ENCODE peak calls at places on chromosomes 1 and 21, in five cellular contexts. X is K562, V is HepG2, P is GM12878, Q is SK-N-SH. C is an unnamed sample.

GRCh38 chr1:158932171-158932570 is 819 bp downstream of the PYHIN1 start:
- DNase-seq in Q (no peak), X (no peak), V (no peak), P (no peak), C (no peak)

GRCh38 chr1:218382261-218382660 is 37.1 kb downstream of the TGFB2 start:
- DNase-seq in X (no peak), V (no peak), P (no peak), Q (no peak), C (no peak)

GRCh38 chr1:52877554-52877953 is 35.0 kb downstream of the ZYG11A start:
- DNase-seq in V (no peak), P (no peak), X (no peak), Q (no peak), C (no peak)

GRCh38 chr1:99680258-99680657 is 34.3 kb downstream of the PALMD start:
- DNase-seq in Q (no peak), P (no peak), X (no peak), V (no peak), C (no peak)

GRCh38 chr1:175287377-175287776 is 94.8 kb upstream of the KIAA0040 start:
- DNase-seq in X (no peak), P (peak), V (no peak), Q (no peak), C (no peak)

GRCh38 chr1:186498695-186499389 is 37.9 kb upstream of the PDC start:
- DNase-seq in Q (no peak), P (no peak), V (no peak), X (no peak), C (no peak)

GRCh38 chr1:205423814-205424399 is 2.1 kb upstream of the LEMD1 start:
- DNase-seq in X (no peak), Q (no peak), V (no peak), P (no peak), C (no peak)

GRCh38 chr21:36926989-36927695 is 39.3 kb downstream of the HLCS start:
- DNase-seq in V (no peak), Q (no peak), P (no peak), X (no peak), C (no peak)

GRCh38 chr1:54810144-54810942 is 9.2 kb upstream of the TTC22 start:
- DNase-seq in X (peak), P (no peak), V (peak), Q (peak), C (peak)

GRCh38 chr1:21594935-21595897 is 73.9 kb downstream of the RAP1GAP start:
- DNase-seq in P (no peak), V (peak), Q (peak), X (peak), C (peak)

GRCh38 chr1:24992124-24992760 is 62.2 kb upstream of the RUNX3 start:
- DNase-seq in Q (no peak), V (no peak), P (no peak), X (no peak), C (no peak)

GRCh38 chr1:162388615-162389014 is 7.1 kb downstream of the C1orf226 start:
- DNase-seq in Q (no peak), X (no peak), V (no peak), P (no peak), C (no peak)

GRCh38 chr21:33674226-33674625 is 31.9 kb downstream of the ITSN1 start:
- DNase-seq in X (no peak), P (no peak), V (no peak), Q (no peak), C (no peak)
- TF ChIP-seq ZBTB33 in X (no peak), P (no peak), V (no peak), Q (no peak), C (no peak)

DNA sequence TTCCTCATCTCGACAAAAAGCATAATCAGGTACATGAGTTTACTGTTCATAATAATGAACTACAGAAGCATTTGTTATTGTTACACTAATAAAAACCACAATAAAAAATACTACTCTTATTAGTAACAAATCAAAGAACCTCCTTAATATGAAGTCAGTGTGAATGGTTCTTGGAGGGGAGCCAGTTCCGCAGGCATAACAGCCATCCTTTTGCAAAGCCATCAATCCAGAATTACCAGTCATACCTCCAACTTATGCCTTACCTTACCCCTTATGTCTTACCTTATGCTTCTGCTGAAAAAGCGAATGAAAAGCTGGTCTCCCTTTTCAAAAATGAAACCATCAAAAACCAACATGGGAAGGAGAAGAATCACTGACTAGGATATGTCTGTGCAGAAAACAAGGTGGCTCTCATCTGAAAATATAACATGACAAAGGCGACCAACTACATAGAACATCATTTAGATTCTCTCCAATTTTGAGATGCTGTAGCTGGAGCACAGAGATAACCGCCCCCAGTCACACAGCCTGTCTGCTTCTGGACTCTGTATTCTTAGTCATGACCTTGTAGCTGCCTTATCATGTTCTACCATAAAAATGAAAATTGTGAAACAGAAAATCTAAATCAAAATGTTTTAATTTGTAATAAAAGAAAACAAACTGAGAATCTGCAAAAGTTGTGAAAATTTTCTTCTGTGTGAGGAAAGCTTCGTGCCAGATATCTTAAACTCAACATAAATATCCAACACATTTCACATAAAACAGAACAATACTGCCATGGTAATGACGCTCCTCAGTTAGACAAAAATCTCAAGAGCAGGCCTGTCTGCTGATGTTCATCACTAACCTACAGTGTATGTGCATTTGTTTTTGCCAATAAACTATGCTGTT is 438.2 kb downstream of the SMYD3 start:
- DNase-seq in X (peak), Q (no peak), V (no peak), P (no peak), C (no peak)
- TF ChIP-seq ZBTB33 in X (no peak), Q (no peak), V (no peak), P (no peak), C (no peak)

DNA sequence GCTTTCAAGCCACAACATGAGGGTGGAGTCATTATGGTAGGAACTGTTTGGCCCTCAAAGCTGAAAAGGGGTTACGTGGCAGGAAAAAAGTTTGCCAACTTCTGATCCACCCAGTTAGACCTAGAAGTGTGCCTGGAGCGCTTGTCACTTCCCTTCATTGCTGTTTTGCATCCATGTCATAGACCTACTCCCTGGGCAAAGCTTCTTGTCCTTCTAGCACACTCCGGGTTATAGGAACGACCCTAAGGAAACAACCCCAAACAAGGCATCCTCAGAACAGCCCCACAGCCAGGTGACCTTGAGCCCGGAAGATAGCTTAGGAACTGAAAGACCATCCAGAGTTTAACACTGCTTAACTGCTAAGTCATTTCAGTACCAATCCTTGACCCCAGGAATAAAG is 85.7 kb downstream of the C1orf94 start:
- DNase-seq in V (no peak), P (no peak), X (no peak), Q (no peak), C (no peak)
- TF ChIP-seq ZBTB33 in V (no peak), P (no peak), X (no peak), Q (no peak), C (no peak)

GRCh38 chr1:118340928-118341905 is 156.2 kb upstream of the SPAG17 start:
- DNase-seq in Q (no peak), V (no peak), P (no peak), X (no peak), C (no peak)

GRCh38 chr1:118339431-118340146 is 154.6 kb upstream of the SPAG17 start:
- DNase-seq in V (no peak), Q (no peak), X (no peak), P (no peak), C (no peak)

GRCh38 chr1:118335372-118335771 is 150.3 kb upstream of the SPAG17 start:
- DNase-seq in V (no peak), P (peak), X (no peak), Q (no peak), C (no peak)

GRCh38 chr1:118337346-118337745 is 152.3 kb upstream of the SPAG17 start:
- DNase-seq in Q (no peak), X (no peak), P (no peak), V (no peak), C (no peak)

DNA sequence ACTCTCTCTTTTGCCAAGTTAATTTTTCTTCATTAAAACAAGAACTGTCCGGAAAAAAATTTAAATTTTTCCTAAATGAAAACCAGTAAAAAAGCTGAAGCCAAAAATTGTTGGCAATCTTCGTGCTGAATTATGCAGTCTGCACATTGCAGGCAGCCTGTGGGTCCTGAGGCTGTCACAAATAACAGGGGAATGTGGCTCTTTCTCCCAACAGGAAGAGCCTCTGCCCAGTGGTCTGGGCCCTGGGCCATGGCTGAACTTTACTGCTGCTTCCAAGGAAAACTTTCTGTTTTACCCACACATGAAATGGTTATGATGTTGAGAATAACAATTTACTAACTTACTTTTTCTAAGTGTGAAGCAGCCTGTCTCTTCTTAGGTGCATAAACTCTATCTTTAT is 154.0 kb upstream of the SPAG17 start:
- DNase-seq in Q (no peak), X (no peak), P (no peak), V (no peak), C (no peak)
- TF ChIP-seq ZBTB33 in Q (no peak), X (no peak), P (no peak), V (no peak), C (no peak)

GRCh38 chr1:151242442-151242841 is 12.1 kb upstream of the PSMD4 start:
- DNase-seq in Q (no peak), X (no peak), P (no peak), V (no peak), C (no peak)
- TF ChIP-seq ZBTB33 in Q (no peak), X (no peak), P (no peak), V (no peak), C (no peak)

GRCh38 chr1:236341298-236341697 is 52.8 kb upstream of the EDARADD start:
- DNase-seq in P (no peak), V (no peak), X (no peak), Q (no peak), C (no peak)

GRCh38 chr1:236342403-236343245 is 51.5 kb upstream of the EDARADD start:
- DNase-seq in P (no peak), V (no peak), X (no peak), Q (no peak), C (no peak)

GRCh38 chr1:236336084-236336483 is 54.3 kb upstream of the ERO1B start:
- DNase-seq in X (no peak), V (no peak), Q (no peak), P (no peak), C (no peak)

GRCh38 chr1:236334893-236335545 is 53.3 kb upstream of the ERO1B start:
- DNase-seq in X (no peak), V (no peak), P (no peak), Q (no peak), C (no peak)

DNA sequence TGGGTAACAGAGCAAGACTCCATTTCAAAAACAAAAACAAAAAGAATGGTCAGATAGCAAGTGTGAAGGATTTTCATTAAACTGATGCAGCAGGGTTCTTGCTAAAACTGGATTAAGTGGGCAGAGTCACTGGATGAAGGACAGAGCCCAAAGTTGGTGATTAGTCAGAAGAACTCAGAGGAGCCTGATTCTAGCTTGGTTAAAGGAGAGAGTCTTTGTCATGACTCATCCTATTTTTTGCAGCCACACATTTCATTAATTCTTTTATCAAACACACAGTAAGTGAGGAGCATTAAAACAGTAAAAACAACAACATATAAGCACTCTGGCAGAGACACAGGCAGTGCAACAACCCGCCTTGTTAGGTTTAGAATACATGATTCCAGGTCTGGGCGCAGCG is 56.0 kb upstream of the EDARADD start:
- DNase-seq in V (no peak), Q (no peak), P (no peak), X (no peak), C (no peak)
- TF ChIP-seq ZBTB33 in V (no peak), Q (no peak), P (no peak), X (no peak), C (no peak)

DNA sequence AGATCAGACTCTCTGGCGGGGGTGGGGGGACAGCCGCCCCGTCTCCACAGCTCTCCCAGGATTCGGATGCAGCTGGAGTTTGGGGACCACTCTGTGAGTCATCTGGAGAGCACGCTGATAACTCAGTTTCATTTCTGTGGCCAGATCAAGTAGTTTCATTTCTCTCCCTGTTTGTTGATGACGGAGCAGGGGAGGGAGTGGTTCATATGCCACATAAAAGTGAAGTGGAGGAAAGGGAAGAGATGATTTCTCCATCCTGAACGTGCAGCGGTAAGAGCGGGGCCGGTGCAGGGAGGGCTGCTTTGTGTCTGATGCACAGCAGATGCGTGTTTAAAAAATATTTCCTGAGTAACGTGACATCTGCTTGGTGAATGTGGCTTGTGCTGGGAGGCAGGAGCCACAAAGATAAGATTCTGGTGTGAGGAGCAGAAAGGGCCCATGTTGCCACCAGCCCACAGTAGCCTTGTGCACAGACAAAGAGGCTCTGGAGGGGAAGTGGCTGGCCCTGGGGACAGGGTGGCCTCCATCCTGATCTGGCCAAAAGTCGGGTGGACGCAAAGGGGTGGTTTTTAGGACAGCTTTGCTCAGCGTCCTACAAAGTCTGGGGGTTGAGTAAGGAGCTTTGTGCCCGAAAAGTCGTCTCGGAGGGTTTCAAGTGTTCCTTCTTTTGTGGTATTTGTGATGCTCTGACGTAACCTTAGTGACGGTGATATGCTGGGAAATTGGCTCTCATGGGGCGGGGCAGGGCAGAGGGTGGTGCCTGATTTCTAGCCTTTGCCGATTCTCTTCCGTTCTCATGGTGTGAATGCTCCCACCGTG is at the start of gene MX2:
- DNase-seq in X (no peak), P (peak), Q (no peak), V (peak), C (no peak)
- TF ChIP-seq ZBTB33 in X (no peak), P (no peak), Q (no peak), V (no peak), C (no peak)

DNA sequence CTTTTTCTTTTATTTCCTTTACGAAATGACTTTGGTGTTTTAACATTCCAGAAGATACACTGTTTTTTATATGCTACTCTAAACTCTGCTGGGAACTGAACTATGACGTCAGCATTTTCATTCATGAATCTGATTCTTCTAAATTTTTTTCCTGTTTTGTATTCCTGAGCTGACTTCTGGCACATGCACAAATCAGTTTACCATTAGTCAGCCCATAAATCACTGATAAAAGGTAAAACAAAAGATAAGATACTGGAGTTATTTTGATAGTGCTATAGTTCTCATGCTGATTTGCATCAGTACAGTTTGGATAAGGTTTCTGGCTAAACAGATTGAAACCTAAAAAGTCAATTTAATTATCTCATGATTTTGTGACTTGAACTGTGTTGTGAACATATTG is 10.4 kb downstream of the CAMTA1 start:
- DNase-seq in X (no peak), P (no peak), Q (no peak), V (no peak), C (no peak)
- TF ChIP-seq ZBTB33 in X (no peak), P (no peak), Q (no peak), V (no peak), C (no peak)

DNA sequence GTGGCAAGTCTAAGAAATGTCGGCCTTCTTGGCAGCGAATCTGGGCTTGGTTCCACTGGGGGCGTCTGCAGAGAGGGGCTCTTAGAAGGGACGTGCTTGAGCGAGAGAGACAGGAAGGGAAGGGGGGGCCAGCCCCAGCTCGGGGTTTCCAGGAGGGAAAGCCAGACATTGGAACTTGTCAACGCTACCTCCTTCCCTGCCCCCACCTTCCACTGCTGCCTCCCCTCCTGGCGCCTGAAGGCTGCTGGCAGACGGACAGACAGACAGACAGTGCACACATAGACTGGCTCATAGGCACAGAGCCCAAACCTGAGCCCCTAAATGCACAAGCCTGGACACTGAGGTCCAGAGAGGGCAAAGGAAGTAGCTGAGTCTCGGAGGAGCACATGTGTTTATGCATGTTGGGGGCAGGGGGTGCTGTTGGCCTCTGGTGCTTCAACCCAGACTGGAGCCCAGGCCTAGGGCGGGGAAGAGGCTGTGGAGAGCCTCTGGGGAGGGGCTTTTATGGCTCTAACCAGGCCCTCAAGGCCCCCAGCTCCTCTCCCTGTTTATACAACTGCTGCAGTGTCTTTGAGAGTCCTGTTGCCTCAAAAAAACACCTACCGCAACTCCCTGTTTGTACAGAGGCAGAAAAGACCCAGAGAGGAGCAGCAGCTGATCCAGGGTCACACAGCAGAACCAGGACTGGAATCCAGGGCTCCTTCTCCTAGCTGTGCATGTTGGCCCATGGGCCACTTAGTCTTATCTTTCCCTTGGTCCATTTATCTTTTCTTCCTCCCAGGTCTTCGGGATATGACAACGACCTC is 33.1 kb upstream of the WASF2 start:
- DNase-seq in P (no peak), Q (no peak), X (peak), V (peak), C (no peak)
- TF ChIP-seq ZBTB33 in P (no peak), Q (no peak), X (no peak), V (no peak), C (no peak)

C was measured in HCT116.